ENCODE peak calls at places on chromosomes 16 and 17, in seven cellular contexts. H is A673, E is Peyer's patch, M is SJSA1, B is heart left ventricle, D is IMR-90, O is tibial nerve. Z is an unnamed sample. For H3K4me1, the result is how much of the 10 kb centered on the place peaks cover.

GRCh38 chr16:48041861-48042435 is 113.8 kb downstream of the ABCC12 start:
- DNase-seq in H (no peak), E (no peak), M (no peak), B (no peak), D (no peak), O (no peak), Z (peak)

GRCh38 chr17:57597531-57598453 is 147.3 kb downstream of the CCDC182 start:
- DNase-seq in H (peak), E (peak), M (peak), B (no peak), D (peak), O (peak), Z (peak)

GRCh38 chr17:45372325-45372869 is 55.6 kb upstream of the MAP3K14 start:
- DNase-seq in H (no peak), E (peak), M (no peak), B (no peak), D (peak), O (no peak), Z (no peak)

GRCh38 chr16:66295191-66295590 is 71.3 kb upstream of the CDH5 start:
- DNase-seq in H (no peak), E (no peak), M (no peak), B (no peak), D (no peak), O (no peak), Z (no peak)

GRCh38 chr16:87178977-87179376 is 138.2 kb downstream of the C16orf95 start:
- DNase-seq in H (no peak), E (no peak), M (peak), B (peak), D (peak), O (no peak), Z (no peak)

GRCh38 chr16:50991436-50991835 is 159.6 kb downstream of the SALL1 start:
- DNase-seq in H (no peak), E (no peak), M (no peak), B (no peak), D (no peak), O (no peak), Z (no peak)

GRCh38 chr16:14321542-14321941 is 250.4 kb downstream of the MRTFB start:
- DNase-seq in H (no peak), E (no peak), M (no peak), B (no peak), D (no peak), O (no peak), Z (no peak)

GRCh38 chr16:19212059-19212458 is 44.0 kb downstream of the SYT17 start:
- DNase-seq in H (no peak), E (no peak), M (no peak), B (no peak), D (no peak), O (no peak), Z (no peak)

GRCh38 chr17:7146115-7146514 is 31.5 kb upstream of the ASGR2 start:
- DNase-seq in H (no peak), E (no peak), M (no peak), B (no peak), D (no peak), O (no peak), Z (no peak)

GRCh38 chr17:38578641-38579480 is 26.9 kb downstream of the SRCIN1 start:
- DNase-seq in H (no peak), E (no peak), M (no peak), B (no peak), D (no peak), O (no peak), Z (no peak)
- H3K4me3 ChIP-seq in H (no peak), E (peak), M (no peak), B (no peak), D (no peak), O (no peak), Z (no peak)

DNA sequence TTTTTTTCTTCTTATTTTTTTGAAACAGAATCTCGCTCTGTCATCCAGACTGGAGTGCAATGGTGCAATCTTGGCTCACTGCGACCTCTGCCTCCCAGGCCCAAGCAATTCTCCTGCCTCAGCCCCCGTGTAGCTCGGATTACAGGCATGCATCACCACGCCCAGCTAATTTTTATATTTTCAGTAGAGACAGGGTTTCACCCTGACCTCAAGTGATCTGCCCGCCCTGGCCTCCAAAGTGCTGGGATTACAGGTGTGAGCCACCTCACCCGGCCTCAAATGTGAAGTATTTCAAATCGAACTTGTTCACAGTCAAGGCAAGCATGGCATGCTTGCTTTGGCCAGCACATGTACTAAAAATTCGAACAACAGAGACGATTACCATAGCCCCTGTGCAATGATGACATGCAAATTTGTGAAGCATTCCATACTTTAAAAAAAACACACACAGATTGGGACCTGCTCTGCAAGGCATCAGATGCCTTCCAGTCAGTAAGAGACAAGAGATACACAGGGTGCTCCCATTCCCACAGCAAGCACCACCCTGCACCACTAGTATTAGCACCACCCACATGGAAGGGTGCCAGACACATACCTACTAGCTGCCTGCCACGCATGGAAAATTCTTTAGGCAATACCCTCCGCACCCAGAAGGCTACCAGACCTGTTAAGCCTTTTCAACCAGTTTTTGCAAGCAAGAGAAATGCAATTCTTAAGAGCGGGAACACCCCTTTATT is 47.2 kb downstream of the ANKRD11 start:
- DNase-seq in H (peak), E (no peak), M (no peak), B (no peak), D (peak), O (no peak), Z (peak)
- H3K4me1 ChIP-seq in H (under half), E (half or more), M (under half), B (under half), D (half or more), O (under half), Z (half or more)

GRCh38 chr17:66511125-66511524 is 208.7 kb downstream of the PRKCA start:
- DNase-seq in H (no peak), E (no peak), M (no peak), B (no peak), D (no peak), O (no peak), Z (no peak)

GRCh38 chr17:66508896-66509843 is 206.8 kb downstream of the PRKCA start:
- DNase-seq in H (no peak), E (peak), M (peak), B (no peak), D (peak), O (no peak), Z (no peak)

GRCh38 chr17:66507982-66508760 is 205.8 kb downstream of the PRKCA start:
- DNase-seq in H (no peak), E (no peak), M (peak), B (no peak), D (no peak), O (no peak), Z (no peak)

GRCh38 chr17:66507103-66507923 is 204.9 kb downstream of the PRKCA start:
- DNase-seq in H (peak), E (no peak), M (peak), B (no peak), D (peak), O (peak), Z (no peak)

GRCh38 chr17:66509913-66510312 is 207.5 kb downstream of the PRKCA start:
- DNase-seq in H (no peak), E (no peak), M (no peak), B (no peak), D (no peak), O (no peak), Z (no peak)
- H3K4me3 ChIP-seq in H (no peak), E (no peak), M (no peak), B (no peak), D (no peak), O (no peak), Z (no peak)

DNA sequence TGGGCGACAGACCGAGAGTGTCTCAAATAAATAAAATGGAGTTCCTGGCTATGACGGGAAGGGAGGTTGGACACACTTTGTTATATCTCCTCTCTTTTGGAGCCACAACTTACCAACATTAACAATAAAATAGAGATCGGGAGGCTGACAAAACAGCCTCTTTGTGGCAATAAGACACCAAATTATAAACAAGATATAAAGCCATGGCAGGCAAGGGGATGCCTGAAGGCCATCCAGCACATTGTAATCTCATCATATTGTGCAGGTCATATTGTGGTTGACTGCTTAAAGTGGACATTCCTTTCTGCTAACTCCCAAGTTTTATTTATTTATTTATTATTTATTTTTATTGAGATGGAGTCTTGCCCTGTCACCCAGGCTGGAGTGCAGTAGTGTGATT is 59.9 kb upstream of the MGAT5B start:
- DNase-seq in H (no peak), E (no peak), M (peak), B (no peak), D (no peak), O (no peak), Z (no peak)
- H3K4me1 ChIP-seq in H (under half), E (under half), M (under half), B (under half), D (under half), O (under half), Z (under half)

DNA sequence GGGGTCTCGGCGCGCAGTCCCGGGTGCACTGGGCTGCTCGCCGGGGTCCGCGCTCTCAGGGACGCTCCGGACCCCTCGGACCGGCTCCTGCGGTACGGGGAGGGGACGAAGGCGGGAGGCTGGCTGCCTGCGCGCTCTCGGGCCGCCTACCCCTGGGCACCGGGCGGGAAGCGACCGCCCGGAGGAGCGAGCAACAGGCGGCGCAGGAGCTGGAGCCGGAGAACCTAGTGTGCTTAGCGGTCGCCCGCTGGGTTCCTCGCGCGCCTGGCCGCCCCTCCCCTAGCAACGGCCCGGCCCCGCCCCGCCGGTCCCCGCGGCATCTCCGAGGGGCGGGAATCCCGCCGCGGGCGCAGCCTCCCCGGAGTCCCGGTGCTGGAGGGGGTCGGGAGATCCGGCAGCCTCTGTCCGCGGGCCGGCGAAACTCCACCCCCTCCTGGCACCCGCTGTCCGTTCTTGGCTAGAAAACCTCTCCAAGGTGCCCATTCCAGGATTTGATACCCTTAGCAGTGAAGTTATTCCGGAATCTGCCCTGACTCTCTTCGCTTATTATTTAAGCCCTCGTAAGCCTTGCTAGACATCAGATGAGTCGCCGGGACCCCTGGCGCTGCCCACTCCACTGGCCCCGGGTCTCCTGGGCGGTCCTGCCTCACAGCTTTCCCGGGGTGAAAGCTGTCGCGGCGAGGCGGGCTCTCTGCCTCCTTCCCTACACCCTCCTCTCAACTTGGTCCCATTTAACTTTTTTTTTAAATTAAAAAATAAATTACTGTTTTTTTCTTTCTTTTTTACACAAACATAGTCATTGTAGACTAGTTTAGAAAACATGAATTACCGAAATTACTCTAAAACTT is at the start of gene RPRML:
- DNase-seq in H (peak), E (peak), M (peak), B (peak), D (no peak), O (no peak), Z (peak)
- H3K4me3 ChIP-seq in H (peak), E (peak), M (peak), B (peak), D (peak), O (peak), Z (peak)

DNA sequence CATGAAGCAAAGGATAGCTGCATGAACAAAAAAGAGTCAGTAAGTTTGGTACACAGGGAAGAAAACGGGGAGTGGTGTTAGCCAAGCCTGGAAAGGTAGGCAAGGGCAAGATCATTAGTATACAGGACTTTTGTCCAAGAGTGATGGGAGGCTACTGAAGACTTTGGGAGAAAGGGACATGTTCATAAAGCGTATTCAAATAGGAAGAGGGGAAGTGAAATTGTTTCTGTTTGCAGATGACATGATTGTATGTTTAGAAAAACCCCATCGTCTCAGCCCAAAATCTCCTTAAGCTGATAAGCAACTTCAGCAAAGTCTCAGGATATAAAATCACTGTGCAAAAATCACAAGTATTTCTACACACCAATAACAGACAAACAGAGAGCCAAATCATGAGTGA is 19.4 kb downstream of the CDYL2 start:
- DNase-seq in H (no peak), E (no peak), M (no peak), B (no peak), D (no peak), O (no peak), Z (no peak)
- H3K4me1 ChIP-seq in H (under half), E (under half), M (under half), B (under half), D (under half), O (under half), Z (under half)

Z was measured in SJCRH30.